ENCODE peak calls at places on chromosomes 3 and 15, in four cellular contexts. One of them, this sample, is unnamed.

GRCh38 chr15:34795267-34796081 is at the start of gene ACTC1:
- DNase-seq in M059J: peak
- DNase-seq in occipital lobe: no peak
- DNase-seq in LoVo: peak
- DNase-seq in this sample: no peak

GRCh38 chr15:99053380-99054024 is 45.9 kb upstream of the PGPEP1L start:
- DNase-seq in LoVo: no peak
- DNase-seq in M059J: no peak
- DNase-seq in occipital lobe: no peak
- DNase-seq in this sample: no peak

GRCh38 chr3:78430741-78431140 is 1337.1 kb downstream of the ROBO1 start:
- DNase-seq in LoVo: no peak
- DNase-seq in occipital lobe: no peak
- DNase-seq in M059J: peak
- DNase-seq in this sample: no peak

GRCh38 chr15:62164500-62165028 is 521 bp downstream of the C2CD4B start:
- DNase-seq in M059J: no peak
- DNase-seq in occipital lobe: no peak
- DNase-seq in LoVo: no peak
- DNase-seq in this sample: no peak

GRCh38 chr15:72285927-72286516 is 13.7 kb upstream of the PARP6 start:
- DNase-seq in M059J: peak
- DNase-seq in LoVo: peak
- DNase-seq in occipital lobe: no peak
- DNase-seq in this sample: peak

GRCh38 chr15:101232677-101233076 is 19.2 kb downstream of the CHSY1 start:
- DNase-seq in occipital lobe: no peak
- DNase-seq in LoVo: no peak
- DNase-seq in M059J: no peak
- DNase-seq in this sample: no peak

GRCh38 chr3:89372456-89372855 is 265.0 kb downstream of the EPHA3 start:
- DNase-seq in occipital lobe: no peak
- DNase-seq in M059J: no peak
- DNase-seq in LoVo: no peak
- DNase-seq in this sample: no peak

GRCh38 chr3:190696777-190697501 is 165.6 kb downstream of the GMNC start:
- DNase-seq in M059J: peak
- DNase-seq in LoVo: peak
- DNase-seq in occipital lobe: no peak
- DNase-seq in this sample: peak

GRCh38 chr3:138332472-138333073 is 2.9 kb upstream of the NME9 start:
- DNase-seq in M059J: peak
- DNase-seq in LoVo: no peak
- DNase-seq in occipital lobe: no peak
- DNase-seq in this sample: peak

GRCh38 chr3:78050276-78051080 is 1010.6 kb downstream of the ROBO2 start:
- DNase-seq in occipital lobe: no peak
- DNase-seq in LoVo: no peak
- DNase-seq in M059J: no peak
- DNase-seq in this sample: no peak

GRCh38 chr3:63863150-63864007 is at the start of the genes ATXN7 and THOC7:
- DNase-seq in LoVo: peak
- DNase-seq in M059J: peak
- DNase-seq in occipital lobe: peak
- DNase-seq in this sample: peak

GRCh38 chr3:39408493-39409372 is 2.2 kb downstream of the RPSA start:
- DNase-seq in M059J: no peak
- DNase-seq in LoVo: no peak
- DNase-seq in occipital lobe: no peak
- DNase-seq in this sample: no peak

GRCh38 chr3:29639621-29640290 is 358.9 kb downstream of the RBMS3 start:
- DNase-seq in LoVo: no peak
- DNase-seq in occipital lobe: no peak
- DNase-seq in M059J: no peak
- DNase-seq in this sample: no peak

GRCh38 chr3:53238051-53238850 is 17.6 kb downstream of the TKT start:
- DNase-seq in LoVo: peak
- DNase-seq in M059J: peak
- DNase-seq in occipital lobe: no peak
- DNase-seq in this sample: peak

GRCh38 chr3:113531826-113532697 is at the start of gene SIDT1:
- DNase-seq in M059J: peak
- DNase-seq in occipital lobe: peak
- DNase-seq in LoVo: peak
- DNase-seq in this sample: peak

GRCh38 chr3:124229407-124229806 is 237.5 kb upstream of the ROPN1 start:
- DNase-seq in LoVo: no peak
- DNase-seq in M059J: peak
- DNase-seq in occipital lobe: no peak
- DNase-seq in this sample: no peak

GRCh38 chr3:120855665-120856437 is 52.2 kb upstream of the STXBP5L start:
- DNase-seq in LoVo: no peak
- DNase-seq in occipital lobe: peak
- DNase-seq in M059J: peak
- DNase-seq in this sample: no peak

GRCh38 chr3:72176537-72177041 is 391.6 kb upstream of the PROK2 start:
- DNase-seq in LoVo: no peak
- DNase-seq in M059J: no peak
- DNase-seq in occipital lobe: no peak
- DNase-seq in this sample: no peak

GRCh38 chr3:112349557-112349956 is 16.6 kb downstream of the CD200 start:
- DNase-seq in M059J: no peak
- DNase-seq in LoVo: no peak
- DNase-seq in occipital lobe: no peak
- DNase-seq in this sample: no peak

GRCh38 chr3:122030381-122031122 is 8.5 kb upstream of the ILDR1 start:
- DNase-seq in M059J: peak
- DNase-seq in occipital lobe: no peak
- DNase-seq in LoVo: no peak
- DNase-seq in this sample: no peak

GRCh38 chr3:45241206-45241605 is 15.1 kb upstream of the TMEM158 start:
- DNase-seq in M059J: no peak
- DNase-seq in occipital lobe: no peak
- DNase-seq in LoVo: no peak
- DNase-seq in this sample: no peak

GRCh38 chr3:142447308-142447851 is 457 bp downstream of the XRN1 start:
- DNase-seq in M059J: peak
- DNase-seq in occipital lobe: peak
- DNase-seq in LoVo: peak
- DNase-seq in this sample: peak

GRCh38 chr15:31364301-31365031 is 37.8 kb downstream of the KLF13 start:
- DNase-seq in M059J: peak
- DNase-seq in LoVo: no peak
- DNase-seq in occipital lobe: no peak
- DNase-seq in this sample: no peak

GRCh38 chr3:37221407-37221806 is 47.0 kb upstream of the LRRFIP2 start:
- DNase-seq in occipital lobe: no peak
- DNase-seq in LoVo: peak
- DNase-seq in M059J: peak
- DNase-seq in this sample: peak

GRCh38 chr3:146558811-146559210 is 14.4 kb upstream of the PLSCR1 start:
- DNase-seq in LoVo: no peak
- DNase-seq in M059J: no peak
- DNase-seq in occipital lobe: no peak
- DNase-seq in this sample: no peak

GRCh38 chr15:88487796-88488523 is 20.5 kb downstream of the MRPS11 start:
- DNase-seq in M059J: no peak
- DNase-seq in occipital lobe: no peak
- DNase-seq in LoVo: no peak
- DNase-seq in this sample: no peak

GRCh38 chr3:26452363-26452762 is 170.2 kb upstream of the LRRC3B start:
- DNase-seq in occipital lobe: no peak
- DNase-seq in M059J: no peak
- DNase-seq in LoVo: no peak
- DNase-seq in this sample: no peak

GRCh38 chr3:9951962-9952805 is at the start of gene PRRT3:
- DNase-seq in M059J: peak
- DNase-seq in LoVo: no peak
- DNase-seq in occipital lobe: peak
- DNase-seq in this sample: no peak

GRCh38 chr15:68209735-68210408 is 4.7 kb upstream of the CALML4 start:
- DNase-seq in M059J: peak
- DNase-seq in occipital lobe: no peak
- DNase-seq in LoVo: no peak
- DNase-seq in this sample: no peak

GRCh38 chr3:185813691-185814215 is 11.1 kb downstream of the IGF2BP2 start:
- DNase-seq in LoVo: no peak
- DNase-seq in M059J: peak
- DNase-seq in occipital lobe: no peak
- DNase-seq in this sample: no peak

GRCh38 chr3:28940530-28940929 is 340.3 kb upstream of the RBMS3 start:
- DNase-seq in LoVo: no peak
- DNase-seq in M059J: peak
- DNase-seq in occipital lobe: no peak
- DNase-seq in this sample: no peak

GRCh38 chr3:31431322-31431721 is 101.4 kb upstream of the STT3B start:
- DNase-seq in M059J: no peak
- DNase-seq in LoVo: no peak
- DNase-seq in occipital lobe: no peak
- DNase-seq in this sample: no peak

GRCh38 chr15:95948371-95948770 is 382.1 kb upstream of the NR2F2 start:
- DNase-seq in LoVo: no peak
- DNase-seq in occipital lobe: no peak
- DNase-seq in M059J: no peak
- DNase-seq in this sample: no peak

GRCh38 chr3:16086690-16087089 is 87.8 kb upstream of the GALNT15 start:
- DNase-seq in LoVo: no peak
- DNase-seq in M059J: peak
- DNase-seq in occipital lobe: no peak
- DNase-seq in this sample: no peak

GRCh38 chr3:12689997-12690711 is 26.2 kb upstream of the RAF1 start:
- DNase-seq in LoVo: no peak
- DNase-seq in M059J: no peak
- DNase-seq in occipital lobe: no peak
- DNase-seq in this sample: no peak

GRCh38 chr3:171704002-171704401 is 106.3 kb downstream of the PLD1 start:
- DNase-seq in LoVo: no peak
- DNase-seq in M059J: peak
- DNase-seq in occipital lobe: no peak
- DNase-seq in this sample: peak

This sample was measured in HT-29.